ENCODE peak calls at places on chromosome 9, in ten cellular contexts. V is mesothelial cell of epicardium; O is nephron progenitor cell; X is GM23338; C is MM.1S; L is astrocyte of the spinal cord; Z is pancreas; B is CD4-positive, alpha-beta T cell; A is dorsolateral prefrontal cortex; Q is GM12865. R is an unnamed sample.

GRCh38 chr9:29211681-29212589 is 1638.7 kb upstream of the C9orf72 start:
- DNase-seq in Q (peak; percentile 39), L (peak; percentile 7), A (peak; percentile 51), V (peak; percentile 57), O (peak; percentile 86), Z (peak; percentile 63), C (peak; percentile 73), X (peak; percentile 75), B (no peak), R (no peak)

GRCh38 chr9:109463924-109464625 is 34.0 kb downstream of the PTPN3 start:
- DNase-seq in X (no peak), O (no peak), B (no peak), V (no peak), Q (peak; percentile 55), A (no peak), C (no peak), Z (no peak), L (no peak), R (no peak)

GRCh38 chr9:37128051-37128450 is 7.7 kb downstream of the ZCCHC7 start:
- DNase-seq in B (no peak), X (no peak), L (no peak), O (no peak), C (no peak), Q (no peak), V (no peak), A (no peak), Z (no peak), R (no peak)

GRCh38 chr9:131423171-131423581 is 29.3 kb downstream of the PRRC2B start:
- DNase-seq in B (no peak), A (peak; percentile 74), X (peak; percentile 75), O (peak; percentile 46), V (no peak), L (peak; percentile 89), Z (peak; percentile 71), Q (peak; percentile 95), C (no peak), R (no peak)

GRCh38 chr9:73151653-73152382 is at the start of gene ANXA1:
- DNase-seq in Q (no peak), Z (no peak), O (no peak), X (peak; percentile 60), A (no peak), B (no peak), C (no peak), V (no peak), L (peak; percentile 93), R (no peak)

GRCh38 chr9:14249527-14249926 is 64.4 kb downstream of the NFIB start:
- DNase-seq in B (no peak), V (no peak), O (no peak), Q (no peak), Z (no peak), C (no peak), X (no peak), L (no peak), A (no peak), R (no peak)

GRCh38 chr9:134455951-134456739 is 129.9 kb downstream of the RXRA start:
- DNase-seq in X (no peak), V (peak; percentile 70), C (no peak), B (peak; percentile 64), Z (peak; percentile 44), L (peak; percentile 98), Q (peak; percentile 23), O (no peak), A (no peak), R (no peak)

GRCh38 chr9:87386490-87386889 is 111.2 kb upstream of the DAPK1 start:
- DNase-seq in O (no peak), Z (peak; percentile 54), B (no peak), C (no peak), A (no peak), X (no peak), L (peak; percentile 48), Q (no peak), V (no peak), R (no peak)

GRCh38 chr9:30289435-30289834 is 2095.0 kb upstream of the ACO1 start:
- DNase-seq in B (no peak), O (no peak), V (no peak), L (no peak), X (no peak), Z (no peak), C (no peak), Q (no peak), A (no peak), R (no peak)

GRCh38 chr9:113350338-113350672 is 964 bp downstream of the BSPRY start:
- DNase-seq in A (no peak), Q (no peak), Z (no peak), V (no peak), O (no peak), X (no peak), L (no peak), C (peak; percentile 43), B (no peak), R (no peak)

GRCh38 chr9:114086009-114086408 is 7.9 kb upstream of the AMBP start:
- DNase-seq in O (no peak), A (no peak), V (no peak), B (no peak), X (no peak), Q (no peak), Z (no peak), L (no peak), C (no peak), R (no peak)

GRCh38 chr9:36436909-36437308 is 36.8 kb upstream of the RNF38 start:
- DNase-seq in L (no peak), C (no peak), B (no peak), Q (no peak), Z (peak; percentile 27), A (peak; percentile 67), V (no peak), X (no peak), O (no peak), R (no peak)

GRCh38 chr9:134204991-134205578 is 40.7 kb upstream of the RNU6ATAC start:
- DNase-seq in Z (no peak), C (no peak), O (no peak), X (no peak), Q (no peak), L (peak; percentile 58), A (no peak), B (no peak), V (no peak), R (peak; percentile 9)

GRCh38 chr9:88280816-88281382 is 107.3 kb upstream of the SPIN1 start:
- DNase-seq in V (no peak), A (peak; percentile 42), L (peak; percentile 67), X (peak; percentile 73), B (no peak), O (no peak), Q (no peak), C (peak; percentile 66), Z (no peak), R (no peak)

GRCh38 chr9:36962721-36963120 is 71.3 kb downstream of the PAX5 start:
- DNase-seq in O (no peak), Z (no peak), X (no peak), L (no peak), B (no peak), A (no peak), V (no peak), C (no peak), Q (no peak), R (no peak)

GRCh38 chr9:82498918-82499317 is 510.3 kb downstream of the SPATA31D1 start:
- DNase-seq in X (no peak), A (no peak), Z (no peak), V (no peak), B (no peak), O (no peak), L (peak; percentile 10), Q (no peak), C (no peak), R (no peak)

GRCh38 chr9:96522371-96522770 is 72.4 kb downstream of the HABP4 start:
- DNase-seq in Z (no peak), Q (no peak), C (no peak), L (no peak), B (no peak), X (no peak), V (no peak), O (no peak), A (no peak), R (no peak)

GRCh38 chr9:92963831-92964606 is 16.7 kb downstream of the FGD3 start:
- DNase-seq in A (no peak), X (no peak), O (no peak), B (peak; percentile 79), Z (no peak), L (no peak), C (peak; percentile 78), Q (peak; percentile 89), V (no peak), R (no peak)

GRCh38 chr9:88583901-88584596 is 49.1 kb downstream of the NXNL2 start:
- DNase-seq in B (no peak), O (no peak), X (no peak), L (peak; percentile 57), V (no peak), Z (no peak), C (no peak), Q (no peak), A (no peak), R (no peak)

DNA sequence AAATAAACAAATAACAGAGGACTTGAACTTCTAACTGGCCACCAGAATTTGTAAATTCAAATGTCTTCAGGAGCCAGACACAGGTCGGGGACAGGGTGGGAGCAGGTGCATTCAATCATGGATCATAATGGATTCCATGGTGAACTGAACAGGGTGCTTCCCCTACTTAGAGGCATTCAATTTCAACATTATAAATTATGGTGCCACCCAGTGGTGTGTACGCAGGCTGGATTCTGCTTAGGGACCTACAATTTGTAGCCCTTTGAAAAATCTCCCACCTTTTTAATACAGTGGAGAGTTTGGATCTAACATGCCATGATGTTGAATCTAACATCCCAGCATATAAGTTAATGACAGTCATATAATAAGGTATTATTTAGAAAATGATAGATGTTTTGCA is 22.3 kb downstream of the KLF9 start:
- DNase-seq in C (no peak), Q (no peak), X (no peak), Z (no peak), O (no peak), V (no peak), L (no peak), B (no peak), A (no peak), R (no peak)
- TF ChIP-seq CTCF in C (peak; percentile 24), Q (no peak), X (peak; percentile 25), Z (no peak), O (no peak), V (no peak), L (peak; percentile 31), B (peak; percentile 19), A (peak; percentile 48), R (peak; percentile 46)

GRCh38 chr9:137446851-137447471 is 5.8 kb upstream of the ENTPD8 start:
- DNase-seq in V (no peak), Z (no peak), A (no peak), C (no peak), O (peak; percentile 2), Q (no peak), B (no peak), X (no peak), L (no peak), R (no peak)
- TF ChIP-seq CTCF in V (no peak), Z (no peak), A (no peak), C (no peak), O (no peak), Q (no peak), B (no peak), X (no peak), L (no peak), R (no peak)

GRCh38 chr9:119375892-119376291 is 6.7 kb upstream of the BRINP1 start:
- DNase-seq in Q (peak; percentile 27), V (no peak), B (no peak), X (peak; percentile 87), L (no peak), Z (no peak), A (no peak), O (peak; percentile 51), C (no peak), R (no peak)
- TF ChIP-seq CTCF in Q (peak; percentile 27), V (peak; percentile 38), B (no peak), X (peak; percentile 84), L (no peak), Z (no peak), A (no peak), O (peak; percentile 58), C (peak; percentile 18), R (peak; percentile 35)

GRCh38 chr9:34664281-34665108 is 2.0 kb upstream of the CCL27 start:
- DNase-seq in C (peak; percentile 84), O (peak; percentile 81), A (peak; percentile 82), V (no peak), B (peak; percentile 48), L (peak; percentile 66), X (peak; percentile 93), Z (peak; percentile 90), Q (peak; percentile 79), R (no peak)
- TF ChIP-seq CTCF in C (peak; percentile 100), O (peak; percentile 72), A (peak; percentile 68), V (peak; percentile 58), B (peak; percentile 74), L (peak; percentile 94), X (peak; percentile 97), Z (peak; percentile 51), Q (peak; percentile 96), R (peak; percentile 84)